ENCODE peak calls at places on chromosomes 2 and 18, in five cellular contexts. D is body of pancreas, N is ovary, R is Karpas-422, L is NB4. M is an unnamed sample.

GRCh38 chr2:205025580-205026240 is 480.4 kb downstream of the PARD3B start:
- DNase-seq in N (no peak), D (no peak), L (no peak), R (no peak), M (no peak)

GRCh38 chr18:60684843-60685513 is 312.4 kb upstream of the MC4R start:
- DNase-seq in R (peak), N (no peak), D (no peak), L (peak), M (no peak)

GRCh38 chr2:70388128-70388527 is 86.3 kb upstream of the FAM136A start:
- DNase-seq in N (no peak), D (no peak), L (no peak), R (no peak), M (no peak)

GRCh38 chr2:135030826-135031225 is 16.4 kb downstream of the MAP3K19 start:
- DNase-seq in R (peak), D (peak), L (peak), N (no peak), M (no peak)

GRCh38 chr2:61707984-61708852 is 145.6 kb downstream of the FAM161A start:
- DNase-seq in R (no peak), D (peak), L (no peak), N (no peak), M (no peak)

GRCh38 chr2:217090024-217090473 is 230.2 kb upstream of the TNP1 start:
- DNase-seq in D (no peak), L (peak), R (peak), N (no peak), M (no peak)

GRCh38 chr2:41851554-41851953 is 196.3 kb upstream of the PKDCC start:
- DNase-seq in L (no peak), N (no peak), R (peak), D (no peak), M (no peak)

GRCh38 chr2:119260636-119261497 is 37.2 kb downstream of the STEAP3 start:
- DNase-seq in N (no peak), D (no peak), R (no peak), L (no peak), M (no peak)

GRCh38 chr2:234840336-234840735 is 111.5 kb upstream of the SH3BP4 start:
- DNase-seq in L (no peak), N (peak), R (no peak), D (peak), M (no peak)

GRCh38 chr2:203579131-203579643 is 44.1 kb upstream of the RAPH1 start:
- DNase-seq in N (no peak), L (no peak), D (peak), R (no peak), M (peak)

GRCh38 chr2:185132501-185133041 is 534.2 kb downstream of the ZNF804A start:
- DNase-seq in N (no peak), R (no peak), L (no peak), D (no peak), M (no peak)

GRCh38 chr18:77101410-77102245 is 31.0 kb downstream of the MBP start:
- DNase-seq in L (peak), D (peak), N (peak), R (peak), M (peak)

GRCh38 chr2:204357175-204357695 is 188.0 kb upstream of the PARD3B start:
- DNase-seq in N (no peak), D (no peak), R (no peak), L (no peak), M (no peak)

GRCh38 chr2:144137705-144138428 is 382.1 kb downstream of the ZEB2 start:
- DNase-seq in R (no peak), L (no peak), N (no peak), D (no peak), M (no peak)

GRCh38 chr2:134261398-134262131 is 7.7 kb downstream of the MGAT5 start:
- DNase-seq in D (no peak), N (no peak), L (peak), R (peak), M (no peak)

GRCh38 chr2:8938384-8938783 is 65.1 kb downstream of the MBOAT2 start:
- DNase-seq in D (no peak), N (no peak), R (no peak), L (no peak), M (no peak)

GRCh38 chr2:8935984-8936383 is 67.5 kb downstream of the MBOAT2 start:
- DNase-seq in R (no peak), L (no peak), N (no peak), D (no peak), M (no peak)

GRCh38 chr2:8934338-8934737 is 69.1 kb downstream of the MBOAT2 start:
- DNase-seq in R (no peak), L (no peak), D (no peak), N (no peak), M (no peak)

GRCh38 chr2:8939486-8940114 is 63.9 kb downstream of the MBOAT2 start:
- DNase-seq in D (no peak), N (no peak), R (no peak), L (no peak), M (no peak)
- H3K4me3 ChIP-seq in D (no peak), N (no peak), R (no peak), L (no peak), M (no peak)

DNA sequence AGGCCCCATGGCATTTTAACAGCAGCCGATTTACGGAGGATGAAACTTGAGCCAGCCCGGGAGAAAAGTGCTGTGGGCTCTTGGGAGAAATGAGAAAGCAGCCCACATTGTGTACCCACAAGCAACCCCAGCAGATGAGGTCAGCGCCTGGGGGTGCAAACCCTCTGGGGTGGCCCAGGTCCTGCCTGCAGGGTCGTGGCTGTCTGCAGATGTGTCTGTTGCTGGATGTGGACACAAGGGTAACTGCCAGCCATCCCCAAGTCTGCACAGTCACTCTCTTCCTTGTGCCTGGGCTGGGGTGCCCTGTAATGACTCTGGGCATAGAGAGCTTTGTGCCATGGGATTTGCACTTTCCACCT is 170.8 kb downstream of the PRKCE start:
- DNase-seq in R (no peak), D (peak), L (no peak), N (peak), M (no peak)
- H3K4me3 ChIP-seq in R (no peak), D (no peak), L (no peak), N (no peak), M (no peak)

DNA sequence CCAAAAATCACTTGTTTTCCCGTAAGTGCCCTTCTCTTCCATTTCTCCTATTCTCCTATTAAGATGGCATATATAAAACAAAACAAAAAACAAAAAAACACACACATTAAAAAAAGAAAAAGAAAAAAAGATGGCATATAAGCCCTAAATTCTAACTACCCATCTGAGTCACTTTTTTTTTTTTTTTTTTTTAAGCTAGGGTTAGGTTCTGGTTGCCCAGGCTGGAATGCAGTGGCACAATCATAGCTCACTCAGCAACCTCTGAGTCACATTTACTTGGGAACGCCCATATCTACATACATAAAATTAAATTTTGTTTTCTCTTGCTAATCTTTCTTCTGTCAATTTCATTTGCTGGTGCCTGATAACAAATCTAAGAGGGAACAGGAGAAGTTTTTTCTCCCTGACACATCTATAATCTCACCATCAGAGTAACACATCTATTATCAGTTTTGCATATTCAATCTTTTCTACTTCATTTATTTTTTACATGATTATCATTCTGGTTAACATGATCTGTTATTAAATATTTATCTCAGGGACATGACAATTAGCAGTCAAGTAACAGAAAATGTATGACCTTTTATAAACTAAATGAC is 52.1 kb downstream of the EEF1B2 start:
- DNase-seq in N (no peak), L (no peak), D (no peak), R (no peak), M (no peak)
- H3K4me3 ChIP-seq in N (no peak), L (no peak), D (no peak), R (no peak), M (no peak)

GRCh38 chr18:7567487-7568425 is 640 bp downstream of the PTPRM start:
- DNase-seq in R (no peak), L (no peak), D (peak), N (peak), M (peak)

GRCh38 chr18:7566587-7567486 is at the start of gene PTPRM:
- DNase-seq in D (peak), N (peak), L (peak), R (no peak), M (peak)

GRCh38 chr18:7568426-7568825 is 1.3 kb downstream of the PTPRM start:
- DNase-seq in N (peak), D (peak), L (no peak), R (no peak), M (peak)

GRCh38 chr18:7566244-7566586 is 901 bp upstream of the PTPRM start:
- DNase-seq in D (no peak), N (no peak), R (no peak), L (no peak), M (no peak)

GRCh38 chr18:7565677-7566076 is 1.4 kb upstream of the PTPRM start:
- DNase-seq in R (no peak), L (no peak), D (no peak), N (no peak), M (no peak)
- H3K4me3 ChIP-seq in R (no peak), L (no peak), D (no peak), N (no peak), M (no peak)

DNA sequence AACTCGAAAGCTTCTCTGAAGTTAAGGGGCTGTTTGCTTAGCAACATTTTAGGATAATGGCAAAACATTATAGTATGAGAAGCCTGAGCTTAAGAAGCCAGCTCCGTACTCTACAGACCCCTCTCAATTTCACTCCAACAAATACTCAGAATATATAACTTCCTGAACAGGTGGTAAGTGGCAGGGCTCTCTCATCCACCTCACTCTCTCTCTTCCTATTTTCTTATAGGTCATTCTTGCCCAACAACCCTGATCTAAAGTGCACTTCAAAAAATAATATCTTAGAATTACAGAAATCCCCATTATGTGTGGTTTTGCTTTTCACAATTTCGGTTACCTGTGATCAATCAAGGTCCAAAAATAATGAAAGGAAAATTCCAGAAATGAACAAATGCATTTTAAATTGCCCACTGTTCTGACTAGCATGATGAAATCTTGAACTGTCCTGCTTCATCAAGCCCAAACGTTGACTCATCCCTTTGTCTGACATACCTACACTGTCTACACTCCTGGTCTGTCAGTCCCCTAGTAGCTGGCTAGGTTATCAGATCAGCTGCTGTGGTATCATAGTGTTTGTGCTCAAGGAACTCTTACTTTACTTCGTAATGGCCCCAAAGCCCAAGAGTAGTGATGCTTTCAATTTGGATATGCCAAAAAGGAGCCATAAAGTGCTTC is 122.8 kb upstream of the COL5A2 start:
- DNase-seq in L (no peak), D (no peak), R (no peak), N (no peak), M (no peak)
- H3K4me3 ChIP-seq in L (no peak), D (no peak), R (no peak), N (no peak), M (no peak)

M was measured in lung.